ENCODE peak calls at places on chromosomes 16 and 17, in five cellular contexts. H is fibroblast of mammary gland, D is cardiac fibroblast, U is esophagus muscularis mucosa, E is left ventricle myocardium inferior. N is an unnamed sample.

GRCh38 chr17:29140051-29140582 is 40.1 kb downstream of the MYO18A start:
- DNase-seq in H (peak), D (peak), U (peak), E (peak), N (no peak)

GRCh38 chr16:88505405-88506082 is 52.5 kb downstream of the ZFPM1 start:
- DNase-seq in H (peak), D (peak), U (no peak), E (no peak), N (no peak)

GRCh38 chr16:86566966-86567700 is 504 bp downstream of the FOXC2 start:
- DNase-seq in H (peak), D (peak), U (no peak), E (peak), N (no peak)

GRCh38 chr17:70905796-70906195 is 736.5 kb downstream of the KCNJ2 start:
- DNase-seq in H (peak), D (peak), U (no peak), E (peak), N (no peak)

GRCh38 chr16:26220894-26221293 is 529.1 kb downstream of the HS3ST4 start:
- DNase-seq in H (no peak), D (no peak), U (no peak), E (no peak), N (no peak)

GRCh38 chr17:28471531-28472342 is 1.7 kb upstream of the SLC13A2 start:
- DNase-seq in H (no peak), D (no peak), U (no peak), E (no peak), N (no peak)

GRCh38 chr17:82449136-82449882 is 1.2 kb downstream of the CYBC1 start:
- DNase-seq in H (no peak), D (no peak), U (no peak), E (no peak), N (no peak)

GRCh38 chr16:11157143-11157542 is 98.9 kb downstream of the SOCS1 start:
- DNase-seq in H (no peak), D (no peak), U (no peak), E (no peak), N (no peak)

DNA sequence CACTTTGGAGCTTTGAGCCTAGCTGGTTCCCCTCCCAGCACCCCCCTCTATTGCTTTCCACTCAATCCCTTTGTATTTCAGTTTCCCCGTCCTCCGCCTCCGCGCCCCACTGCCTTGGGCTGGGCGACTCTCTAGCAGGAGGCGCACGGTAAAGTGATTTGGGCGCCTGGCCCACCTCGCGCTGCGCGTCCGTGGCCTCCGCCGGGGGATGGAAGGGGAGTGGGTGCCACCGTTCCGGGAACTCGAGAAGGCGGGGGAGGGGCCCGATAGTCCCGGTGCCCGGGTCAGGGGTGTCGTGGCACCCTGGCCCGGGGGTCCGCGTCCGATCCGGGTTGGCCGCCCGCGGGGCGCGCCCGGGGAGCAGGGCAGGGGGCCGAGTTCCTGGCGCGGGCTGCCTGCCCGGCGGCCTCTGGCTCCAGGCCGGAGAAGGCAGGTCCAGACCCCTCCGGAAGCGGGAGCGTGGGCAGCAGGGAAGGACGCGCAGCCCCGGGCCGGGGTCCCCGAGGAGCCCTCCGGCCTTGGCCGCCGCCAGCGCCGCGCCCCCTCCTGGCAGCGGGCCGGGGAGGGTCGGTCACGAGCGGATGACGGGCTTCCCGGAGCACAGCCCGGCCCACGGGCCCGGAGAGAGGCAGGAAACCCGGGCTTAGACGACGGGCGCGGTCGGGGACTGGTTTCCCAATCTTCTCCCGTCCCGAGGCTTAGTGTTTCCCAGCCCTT is 15.8 kb downstream of the MEOX1 start:
- DNase-seq in H (peak), D (peak), U (no peak), E (peak), N (no peak)
- TF ChIP-seq CTCF in H (no peak), D (no peak), U (no peak), E (no peak), N (no peak)

GRCh38 chr16:53061701-53062159 is 6.9 kb downstream of the CHD9 start:
- DNase-seq in H (no peak), D (no peak), U (no peak), E (peak), N (no peak)
- TF ChIP-seq CTCF in H (no peak), D (no peak), U (no peak), E (no peak), N (no peak)

DNA sequence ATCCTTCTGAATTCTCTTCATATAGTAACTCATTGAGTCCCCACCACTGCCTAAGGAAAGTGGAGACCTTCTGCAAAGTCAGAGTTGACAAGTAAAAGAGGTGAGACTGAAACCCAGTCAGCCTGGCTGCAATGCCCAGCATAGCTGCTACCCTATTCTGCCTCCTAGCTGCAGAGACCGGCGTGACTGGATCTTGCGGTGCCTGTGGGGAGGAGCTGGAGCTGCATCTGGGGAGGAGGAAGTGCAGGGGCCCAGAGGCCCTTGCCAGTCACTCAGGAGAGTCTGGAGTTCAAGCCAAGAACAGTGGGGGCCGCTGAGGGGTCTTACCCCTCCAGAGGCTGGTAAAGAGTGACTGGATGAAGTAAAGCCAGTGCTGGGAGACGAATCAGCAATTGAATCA is 35.0 kb upstream of the ZNF423 start:
- DNase-seq in H (peak), D (peak), U (no peak), E (no peak), N (no peak)
- TF ChIP-seq CTCF in H (peak), D (peak), U (no peak), E (peak), N (peak)

GRCh38 chr16:554297-554621 is 5.9 kb upstream of the PRR35 start:
- DNase-seq in H (no peak), D (no peak), U (no peak), E (no peak), N (no peak)

GRCh38 chr16:557463-558297 is 2.5 kb upstream of the PRR35 start:
- DNase-seq in H (no peak), D (no peak), U (no peak), E (no peak), N (no peak)

GRCh38 chr16:554640-555413 is 5.4 kb upstream of the PRR35 start:
- DNase-seq in H (peak), D (peak), U (no peak), E (no peak), N (no peak)

GRCh38 chr16:556479-557173 is 3.6 kb upstream of the PRR35 start:
- DNase-seq in H (no peak), D (no peak), U (no peak), E (no peak), N (no peak)

GRCh38 chr16:555528-556478 is 4.4 kb upstream of the PRR35 start:
- DNase-seq in H (no peak), D (no peak), U (no peak), E (no peak), N (no peak)
- TF ChIP-seq CTCF in H (no peak), D (no peak), U (no peak), E (no peak), N (no peak)

GRCh38 chr17:50080827-50081226 is 14.3 kb upstream of the PDK2 start:
- DNase-seq in H (no peak), D (no peak), U (no peak), E (peak), N (no peak)

GRCh38 chr17:50081757-50082156 is 13.4 kb upstream of the PDK2 start:
- DNase-seq in H (no peak), D (no peak), U (no peak), E (no peak), N (no peak)

GRCh38 chr17:50080096-50080480 is 15.1 kb upstream of the PDK2 start:
- DNase-seq in H (no peak), D (no peak), U (no peak), E (no peak), N (no peak)

GRCh38 chr17:50078430-50078829 is 16.7 kb upstream of the PDK2 start:
- DNase-seq in H (no peak), D (no peak), U (no peak), E (no peak), N (no peak)

DNA sequence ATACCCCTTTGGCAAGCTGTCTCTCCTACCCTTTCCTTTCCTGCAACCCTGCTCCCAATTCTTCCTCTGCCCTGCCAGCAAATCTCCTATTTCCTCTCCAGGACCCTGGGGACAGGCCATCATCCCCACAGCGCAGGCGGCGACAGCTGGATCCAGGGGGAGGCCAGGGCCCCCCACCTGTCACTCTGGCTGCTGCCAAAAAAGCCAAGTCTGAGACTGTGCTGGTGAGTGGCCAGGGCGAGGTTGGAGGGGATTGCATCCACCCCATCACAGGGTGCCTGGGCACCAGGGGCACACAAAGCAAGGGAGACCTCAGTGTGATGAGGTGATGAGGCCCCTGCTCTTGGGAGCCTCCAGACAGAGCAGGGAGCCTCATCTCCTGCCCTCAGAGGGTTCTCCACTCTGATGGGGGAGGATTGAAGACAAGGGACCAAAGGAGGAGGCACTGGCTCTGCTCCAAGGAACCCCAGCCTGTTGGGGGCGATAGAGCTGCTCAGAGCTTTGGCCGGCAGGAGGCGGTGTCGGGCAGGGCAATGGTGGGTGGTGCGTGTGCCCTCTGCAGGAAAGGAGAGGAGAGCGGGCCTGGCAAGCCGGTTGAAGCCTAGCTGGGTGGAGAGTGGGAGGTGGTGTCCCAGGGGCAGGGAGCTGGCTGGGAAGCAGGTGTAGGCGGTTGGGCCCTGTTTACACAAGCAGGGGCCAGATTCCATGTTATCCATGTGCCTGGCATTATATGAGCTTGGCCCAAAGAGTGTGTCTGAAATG is 15.6 kb upstream of the PDK2 start:
- DNase-seq in H (peak), D (peak), U (no peak), E (no peak), N (no peak)
- TF ChIP-seq CTCF in H (peak), D (peak), U (no peak), E (peak), N (peak)